ENCODE peak calls at places on chromosomes 16 and 17, in five cellular contexts. U, J, A, O and H are unnamed samples.

GRCh38 chr16:10611825-10612342 is 31.5 kb upstream of the EMP2 start:
- DNase-seq in J (no peak), A (no peak), O (no peak), U (no peak), H (no peak)

GRCh38 chr17:79831367-79832210 is 7.7 kb downstream of the CBX4 start:
- DNase-seq in O (no peak), J (no peak), A (peak; percentile 73), U (peak; percentile 71), H (no peak)

GRCh38 chr16:30996324-30996999 is 11.5 kb downstream of the HSD3B7 start:
- DNase-seq in J (peak; percentile 18), O (peak; percentile 63), U (no peak), A (peak; percentile 32), H (no peak)

GRCh38 chr17:74424658-74425057 is 7.2 kb upstream of the GPRC5C start:
- DNase-seq in U (no peak), A (no peak), O (no peak), J (no peak), H (no peak)

GRCh38 chr16:65624696-65625095 is 502.8 kb upstream of the CDH11 start:
- DNase-seq in A (no peak), J (no peak), U (no peak), O (no peak), H (no peak)

GRCh38 chr17:68771867-68772515 is 170.8 kb upstream of the FAM20A start:
- DNase-seq in J (peak; percentile 82), U (no peak), A (peak; percentile 77), O (peak; percentile 82), H (no peak)

GRCh38 chr17:59506907-59507726 is 58.3 kb upstream of the DHX40 start:
- DNase-seq in A (no peak), O (peak; percentile 84), U (no peak), J (peak; percentile 8), H (no peak)

GRCh38 chr16:2904100-2904921 is 7.4 kb upstream of the FLYWCH1 start:
- DNase-seq in A (peak; percentile 88), J (peak; percentile 89), U (peak; percentile 90), O (peak; percentile 92), H (no peak)

GRCh38 chr17:19787733-19788357 is 39.7 kb upstream of the ALDH3A1 start:
- DNase-seq in A (no peak), O (peak; percentile 32), J (no peak), U (no peak), H (no peak)

GRCh38 chr16:15573274-15573895 is 69.6 kb downstream of the MARF1 start:
- DNase-seq in J (no peak), A (no peak), U (no peak), O (no peak), H (no peak)

GRCh38 chr17:21252289-21252874 is 828 bp downstream of the NATD1 start:
- DNase-seq in O (peak; percentile 41), U (no peak), A (no peak), J (no peak), H (no peak)

GRCh38 chr16:10661236-10661635 is 33.5 kb downstream of the TEKT5 start:
- DNase-seq in A (no peak), O (no peak), U (no peak), J (no peak), H (no peak)

GRCh38 chr17:57911834-57912673 is 43.2 kb downstream of the CUEDC1 start:
- DNase-seq in U (no peak), A (peak; percentile 41), J (peak; percentile 89), O (peak; percentile 44), H (no peak)

GRCh38 chr16:26666486-26666885 is 400.2 kb upstream of the C16orf82 start:
- DNase-seq in O (no peak), J (no peak), A (no peak), U (no peak), H (no peak)

GRCh38 chr17:78779848-78780247 is 2.2 kb downstream of the CYTH1 start:
- DNase-seq in O (no peak), U (no peak), J (no peak), A (no peak), H (no peak)

GRCh38 chr17:50352072-50352692 is 6.3 kb downstream of the XYLT2 start:
- DNase-seq in O (no peak), U (no peak), A (no peak), J (no peak), H (no peak)

GRCh38 chr17:65742433-65743312 is 181.2 kb upstream of the AXIN2 start:
- DNase-seq in O (peak; percentile 94), U (no peak), A (peak; percentile 24), J (peak; percentile 56), H (peak; percentile 46)

GRCh38 chr17:80294653-80295052 is 34.0 kb downstream of the RNF213 start:
- DNase-seq in J (no peak), A (no peak), U (no peak), O (no peak), H (no peak)

GRCh38 chr17:36686123-36686669 is 84.8 kb downstream of the MRM1 start:
- DNase-seq in J (no peak), U (no peak), O (no peak), A (no peak), H (peak; percentile 88)

GRCh38 chr17:81470944-81471803 is 41.4 kb downstream of the ACTG1 start:
- DNase-seq in U (no peak), J (no peak), O (peak; percentile 74), A (no peak), H (no peak)

GRCh38 chr17:68248199-68248825 is 469 bp downstream of the AMZ2 start:
- DNase-seq in U (no peak), J (no peak), O (peak; percentile 86), A (no peak), H (no peak)

GRCh38 chr17:82435103-82435502 is 15.4 kb downstream of the CYBC1 start:
- DNase-seq in O (peak; percentile 24), A (no peak), U (no peak), J (no peak), H (no peak)

GRCh38 chr17:9833922-9834321 is 8.2 kb downstream of the GLP2R start:
- DNase-seq in U (no peak), A (no peak), J (no peak), O (no peak), H (no peak)

GRCh38 chr17:8849311-8850041 is 18.0 kb downstream of the PIK3R6 start:
- DNase-seq in J (no peak), O (no peak), U (no peak), A (no peak), H (no peak)

GRCh38 chr17:79981090-79981489 is 54.6 kb downstream of the TBC1D16 start:
- DNase-seq in A (no peak), J (no peak), O (no peak), U (no peak), H (no peak)

GRCh38 chr16:88924834-88925539 is 52.0 kb downstream of the CBFA2T3 start:
- DNase-seq in J (peak; percentile 67), A (peak; percentile 64), U (no peak), O (peak; percentile 97), H (peak; percentile 48)

GRCh38 chr16:49366669-49367068 is 6.9 kb upstream of the C16orf78 start:
- DNase-seq in O (no peak), A (no peak), J (no peak), U (no peak), H (no peak)

GRCh38 chr17:59914274-59914854 is 21.4 kb downstream of the RPS6KB1 start:
- DNase-seq in U (no peak), O (peak; percentile 68), A (peak; percentile 61), J (peak; percentile 46), H (no peak)

GRCh38 chr16:1021553-1022160 is 40.1 kb downstream of the SOX8 start:
- DNase-seq in U (no peak), A (no peak), O (no peak), J (no peak), H (no peak)
- TF ChIP-seq EZH2 in U (no peak), A (no peak), O (no peak), J (no peak), H (no peak)

GRCh38 chr17:34578656-34579016 is 746 bp upstream of the TMEM132E start:
- DNase-seq in J (no peak), A (peak; percentile 44), U (no peak), O (no peak), H (no peak)
- TF ChIP-seq EZH2 in J (no peak), A (no peak), U (no peak), O (no peak), H (no peak)

DNA sequence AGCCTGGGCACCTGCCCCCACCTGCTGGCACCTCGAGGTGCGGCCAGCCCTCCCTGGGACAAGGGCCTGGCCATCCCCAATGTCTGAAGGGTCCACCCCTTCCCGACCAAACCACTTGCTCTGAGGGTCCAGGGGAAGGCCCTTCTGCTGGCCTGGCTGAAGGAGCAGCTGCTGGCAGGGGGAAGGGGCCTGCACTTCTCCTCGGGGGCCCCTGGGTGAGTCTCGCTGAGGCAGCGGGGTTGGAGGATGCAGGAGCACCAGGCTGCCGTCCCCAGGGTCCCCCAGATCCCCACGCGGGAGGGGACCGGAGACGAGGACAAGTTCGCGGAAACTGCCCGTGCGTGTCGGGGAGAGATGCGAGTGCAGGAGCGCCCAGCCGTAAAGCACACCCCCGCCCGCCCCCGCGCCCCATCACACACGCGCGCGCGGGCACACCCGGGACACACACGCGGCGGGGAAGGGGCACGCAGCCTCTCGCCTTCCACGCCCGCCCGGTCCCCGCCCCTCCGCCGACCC is 725 bp upstream of the CACNA1H start:
- DNase-seq in U (peak; percentile 69), A (peak; percentile 67), J (no peak), O (peak; percentile 24), H (no peak)
- TF ChIP-seq EZH2 in U (no peak), A (no peak), J (peak; percentile 65), O (no peak), H (peak; percentile 65)

DNA sequence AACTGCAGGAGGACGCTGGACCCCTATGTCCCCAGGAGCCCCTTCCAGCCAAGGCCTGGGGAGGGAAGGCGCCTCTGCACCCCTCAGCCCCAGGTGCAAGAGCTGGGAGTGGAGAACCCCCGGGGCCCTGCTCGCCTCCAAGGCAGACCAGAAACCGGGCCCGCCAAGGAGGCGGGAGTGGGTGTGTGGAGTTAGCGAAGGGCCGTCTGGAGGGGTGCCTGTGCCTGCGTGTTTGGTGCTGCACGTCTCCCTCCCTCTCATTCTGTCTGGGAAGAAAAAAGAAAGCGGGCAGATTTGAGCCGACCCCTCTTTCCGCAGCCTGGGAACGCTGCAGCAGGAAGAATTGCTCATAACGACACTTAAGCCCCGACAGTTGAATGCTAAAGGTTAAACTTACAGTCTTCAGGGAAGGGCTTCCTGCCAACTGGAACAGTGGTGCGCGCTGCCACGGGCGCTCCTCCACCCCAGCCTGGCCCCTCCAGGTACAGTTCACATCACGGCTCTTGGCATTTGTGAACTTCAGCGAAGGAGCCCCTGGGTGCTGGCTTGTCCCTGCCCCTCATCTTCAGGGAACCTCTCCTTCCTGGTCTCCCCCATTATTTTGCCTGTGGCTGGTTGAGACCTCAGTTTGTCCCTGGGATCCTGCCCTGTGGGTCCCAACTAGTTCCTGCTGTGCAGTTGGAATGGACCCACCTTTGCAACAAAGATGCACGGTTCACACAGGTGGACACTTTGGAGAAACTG is 19.2 kb upstream of the ZFHX3 start:
- DNase-seq in U (peak; percentile 65), O (peak; percentile 61), A (no peak), J (peak; percentile 89), H (no peak)
- TF ChIP-seq EZH2 in U (peak; percentile 91), O (no peak), A (peak; percentile 93), J (no peak), H (peak; percentile 18)

GRCh38 chr17:48747445-48748363 is 19.2 kb upstream of the HOXB13 start:
- DNase-seq in A (peak; percentile 64), O (no peak), U (peak; percentile 64), J (no peak), H (no peak)
- TF ChIP-seq EZH2 in A (peak; percentile 97), O (peak; percentile 79), U (peak; percentile 100), J (peak; percentile 99), H (peak; percentile 87)